ENCODE peak calls at places on chromosomes 5 and 9, in ten cellular contexts. Z is spleen, S is H1, H is GM12891, G is transverse colon, T is HepG2, A is upper lobe of left lung, B is HCT116, K is Panc1, Q is stomach. J is an unnamed sample.
A peak's percentile ranks its signal among the peaks of the same experiment; 100 is the strongest.

GRCh38 chr5:52909192-52909591 is 80.0 kb upstream of the ITGA2 start:
- DNase-seq in B (no peak), G (no peak), H (no peak), K (no peak), S (no peak), Z (no peak), T (no peak), A (no peak), Q (no peak), J (no peak)

GRCh38 chr9:135137398-135137832 is 49.9 kb downstream of the OLFM1 start:
- DNase-seq in Q (no peak), H (no peak), A (no peak), S (no peak), B (no peak), G (no peak), Z (no peak), T (no peak), K (no peak), J (no peak)

GRCh38 chr5:146588806-146589355 is 72.9 kb upstream of the GPR151 start:
- DNase-seq in Z (no peak), K (no peak), H (no peak), A (no peak), B (no peak), S (no peak), Q (no peak), T (no peak), G (no peak), J (no peak)

GRCh38 chr5:115209279-115209678 is 39.6 kb upstream of the TRIM36 start:
- DNase-seq in H (peak; percentile 25), A (peak; percentile 48), Z (no peak), T (no peak), G (peak; percentile 36), Q (no peak), S (no peak), K (no peak), B (no peak), J (no peak)

GRCh38 chr9:38342096-38342495 is 50.4 kb upstream of the ALDH1B1 start:
- DNase-seq in A (no peak), T (no peak), S (no peak), B (no peak), H (no peak), G (no peak), Z (no peak), K (no peak), Q (no peak), J (no peak)

GRCh38 chr5:35305336-35306020 is 75.2 kb upstream of the PRLR start:
- DNase-seq in Z (no peak), B (no peak), S (no peak), Q (no peak), G (no peak), A (no peak), T (no peak), K (no peak), H (no peak), J (no peak)

GRCh38 chr9:114098660-114099522 is at the start of gene KIF12:
- DNase-seq in Z (no peak), K (no peak), H (no peak), B (peak; percentile 22), T (peak; percentile 74), A (peak; percentile 75), S (peak; percentile 86), G (peak; percentile 85), Q (peak; percentile 83), J (peak; percentile 60)

GRCh38 chr9:75992480-75993206 is 102.2 kb downstream of the PCSK5 start:
- DNase-seq in B (no peak), K (no peak), Z (no peak), G (no peak), H (no peak), T (no peak), S (no peak), Q (no peak), A (no peak), J (no peak)

GRCh38 chr5:10275991-10276390 is 25.9 kb downstream of the CCT5 start:
- DNase-seq in S (no peak), T (no peak), Z (no peak), H (no peak), K (no peak), Q (no peak), B (no peak), A (no peak), G (no peak), J (no peak)

GRCh38 chr5:137448868-137449267 is 50.3 kb downstream of the SPOCK1 start:
- DNase-seq in K (no peak), Z (no peak), S (no peak), G (no peak), T (no peak), B (no peak), A (no peak), H (no peak), Q (no peak), J (no peak)

GRCh38 chr9:38374847-38375571 is 17.5 kb upstream of the ALDH1B1 start:
- DNase-seq in K (no peak), T (peak; percentile 61), H (no peak), S (no peak), G (no peak), Q (no peak), B (no peak), Z (no peak), A (no peak), J (no peak)

GRCh38 chr5:154997746-154998145 is 15.8 kb upstream of the KIF4B start:
- DNase-seq in Z (no peak), S (no peak), Q (no peak), B (no peak), K (no peak), G (no peak), H (no peak), A (no peak), T (no peak), J (no peak)

GRCh38 chr5:118233601-118234000 is 754.7 kb downstream of the DTWD2 start:
- DNase-seq in B (no peak), S (no peak), Z (no peak), Q (no peak), T (no peak), H (no peak), G (no peak), A (no peak), K (no peak), J (no peak)

GRCh38 chr9:131837316-131837715 is 97.4 kb upstream of the RAPGEF1 start:
- DNase-seq in G (no peak), Q (peak; percentile 40), S (peak; percentile 66), H (no peak), Z (no peak), B (no peak), A (peak; percentile 41), K (no peak), T (peak; percentile 7), J (no peak)

GRCh38 chr9:37485389-37486255 is at the start of gene POLR1E:
- DNase-seq in Z (peak; percentile 99), B (peak; percentile 84), H (peak; percentile 95), G (peak; percentile 97), S (peak; percentile 98), A (peak; percentile 99), T (peak; percentile 92), K (peak; percentile 75), Q (peak; percentile 98), J (peak; percentile 96)

GRCh38 chr9:19375536-19375935 is 4.5 kb downstream of the RPS6 start:
- DNase-seq in A (no peak), K (no peak), Z (no peak), H (no peak), Q (no peak), G (no peak), T (no peak), S (no peak), B (no peak), J (no peak)

GRCh38 chr5:39758426-39758825 is 333.6 kb upstream of the DAB2 start:
- DNase-seq in S (no peak), Q (no peak), B (no peak), Z (no peak), G (no peak), K (no peak), T (no peak), H (no peak), A (no peak), J (no peak)

GRCh38 chr9:86077286-86077685 is 22.1 kb downstream of the GOLM1 start:
- DNase-seq in T (no peak), K (no peak), Z (no peak), S (no peak), H (no peak), G (peak; percentile 26), A (no peak), B (no peak), Q (no peak), J (no peak)

GRCh38 chr5:17221843-17222614 is 4.6 kb downstream of the BASP1 start:
- DNase-seq in Z (no peak), H (no peak), Q (no peak), T (no peak), B (no peak), K (no peak), A (peak; percentile 39), S (no peak), G (no peak), J (no peak)
- TF ChIP-seq POLR2AphosphoS5 in Z (no peak), H (no peak), Q (no peak), T (no peak), B (no peak), K (no peak), A (no peak), S (no peak), G (no peak), J (no peak)

DNA sequence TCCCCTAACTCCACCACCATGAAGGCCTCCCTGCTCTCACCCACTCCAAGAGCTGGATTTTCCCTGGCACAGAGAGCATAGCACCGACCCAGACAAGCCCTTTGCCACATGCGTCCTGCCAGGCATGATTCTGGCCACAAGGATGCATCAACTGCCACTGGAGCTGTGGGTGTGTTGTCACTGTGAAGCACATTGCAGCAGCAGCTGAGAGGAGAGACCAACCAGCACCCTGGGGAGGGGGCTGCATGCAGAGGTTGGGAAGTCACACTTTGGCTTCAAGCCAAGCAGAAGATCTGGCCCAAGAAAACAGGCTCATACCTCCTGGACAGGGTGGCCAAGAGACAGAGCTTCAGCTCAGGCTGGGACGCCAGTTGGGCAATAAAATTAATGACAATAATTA is 22.6 kb upstream of the PTGES start:
- DNase-seq in G (no peak), H (no peak), K (no peak), S (no peak), T (no peak), Z (no peak), A (no peak), B (no peak), Q (no peak), J (no peak)
- TF ChIP-seq POLR2AphosphoS5 in G (no peak), H (no peak), K (no peak), S (no peak), T (no peak), Z (no peak), A (no peak), B (no peak), Q (no peak), J (no peak)

GRCh38 chr5:124748687-124749594 is 2.5 kb upstream of the ZNF608 start:
- DNase-seq in S (peak; percentile 73), B (peak; percentile 92), H (peak; percentile 36), A (peak; percentile 91), Z (peak; percentile 80), Q (peak; percentile 80), G (peak; percentile 87), T (peak; percentile 81), K (peak; percentile 95), J (peak; percentile 93)
- TF ChIP-seq POLR2AphosphoS5 in S (peak; percentile 78), B (peak; percentile 78), H (peak; percentile 26), A (peak; percentile 62), Z (no peak), Q (peak; percentile 80), G (peak; percentile 94), T (peak; percentile 43), K (peak; percentile 61), J (peak; percentile 72)

GRCh38 chr5:122385786-122386185 is 73.7 kb downstream of the SNCAIP start:
- DNase-seq in G (no peak), S (no peak), H (no peak), A (no peak), Q (no peak), K (no peak), T (no peak), B (no peak), Z (no peak), J (no peak)
- TF ChIP-seq POLR2AphosphoS5 in G (peak; percentile 50), S (no peak), H (no peak), A (no peak), Q (no peak), K (no peak), T (no peak), B (no peak), Z (no peak), J (peak; percentile 20)